ENCODE peak calls at places on chromosomes 4 and X, in five cellular contexts. Q, H, P, Y and V are unnamed samples.
A peak's percentile ranks its signal among the peaks of the same experiment; 100 is the strongest.

GRCh38 chr4:1172228-1172851 is at the start of gene SPON2:
- DNase-seq in Q (no peak), H (peak; percentile 73), P (no peak), Y (peak; percentile 88), V (no peak)

GRCh38 chr4:123390846-123391456 is 5.6 kb upstream of the SPRY1 start:
- DNase-seq in Q (no peak), H (no peak), P (no peak), Y (no peak), V (no peak)

GRCh38 chrX:66680451-66680850 is 41.6 kb upstream of the EDA2R start:
- DNase-seq in Q (no peak), H (no peak), P (no peak), Y (no peak), V (no peak)

GRCh38 chr4:87896020-87896621 is 63.4 kb downstream of the MEPE start:
- DNase-seq in Q (peak; percentile 63), H (no peak), P (no peak), Y (peak; percentile 54), V (peak; percentile 62)

GRCh38 chr4:79211490-79211889 is 114.4 kb downstream of the NAA11 start:
- DNase-seq in Q (no peak), H (no peak), P (no peak), Y (no peak), V (no peak)

GRCh38 chr4:81628489-81628888 is 156.8 kb upstream of the RASGEF1B start:
- DNase-seq in Q (no peak), H (no peak), P (no peak), Y (no peak), V (no peak)

GRCh38 chr4:38192516-38192915 is 232.3 kb downstream of the PTTG2 start:
- DNase-seq in Q (no peak), H (no peak), P (no peak), Y (no peak), V (no peak)

GRCh38 chr4:69896530-69897116 is 34.2 kb upstream of the CSN1S1 start:
- DNase-seq in Q (no peak), H (no peak), P (no peak), Y (no peak), V (no peak)

GRCh38 chr4:183436417-183436816 is 8.0 kb upstream of the CDKN2AIP start:
- DNase-seq in Q (no peak), H (no peak), P (no peak), Y (peak; percentile 72), V (no peak)

GRCh38 chr4:156888762-156889161 is 82.8 kb downstream of the PDGFC start:
- DNase-seq in Q (peak; percentile 51), H (no peak), P (no peak), Y (no peak), V (peak; percentile 67)

GRCh38 chr4:20019310-20020015 is 232.2 kb upstream of the SLIT2 start:
- DNase-seq in Q (no peak), H (no peak), P (no peak), Y (no peak), V (no peak)

GRCh38 chr4:145786261-145786660 is 106.3 kb downstream of the C4orf51 start:
- DNase-seq in Q (no peak), H (no peak), P (no peak), Y (no peak), V (no peak)